ENCODE peak calls at places on chromosomes 2 and 18, in six cellular contexts. Q is neural progenitor cell, J is Peyer's patch, M is HL-60, E is suprapubic skin, G is breast epithelium. R is an unnamed sample.

GRCh38 chr2:20615046-20615465 is 35.8 kb downstream of the HS1BP3 start:
- DNase-seq in Q (no peak), G (no peak), E (peak), M (no peak), J (peak), R (peak)

GRCh38 chr2:212421571-212422334 is 116.8 kb downstream of the ERBB4 start:
- DNase-seq in Q (no peak), M (no peak), J (no peak), E (no peak), G (no peak), R (no peak)

GRCh38 chr2:128377071-128377910 is 58.6 kb upstream of the HS6ST1 start:
- DNase-seq in Q (no peak), G (no peak), E (peak), M (no peak), J (no peak), R (no peak)

GRCh38 chr2:211408485-211408884 is 852.1 kb downstream of the CPS1 start:
- DNase-seq in J (no peak), M (no peak), E (no peak), G (no peak), Q (peak), R (no peak)

GRCh38 chr2:220279840-220280239 is 652.4 kb downstream of the SLC4A3 start:
- DNase-seq in Q (no peak), G (no peak), E (no peak), J (no peak), M (no peak), R (no peak)

GRCh38 chr2:239370403-239370802 is 30.4 kb downstream of the HDAC4 start:
- DNase-seq in G (no peak), E (peak), Q (no peak), J (peak), M (no peak), R (no peak)

GRCh38 chr2:37742286-37742685 is 70.8 kb upstream of the CDC42EP3 start:
- DNase-seq in J (no peak), Q (no peak), E (no peak), G (no peak), M (no peak), R (no peak)

GRCh38 chr18:47594063-47594462 is 336.4 kb downstream of the SMAD2 start:
- DNase-seq in Q (peak), M (no peak), G (no peak), E (no peak), J (no peak), R (no peak)

GRCh38 chr2:25669520-25669919 is 3.9 kb downstream of the DTNB start:
- DNase-seq in J (no peak), M (no peak), Q (peak), E (no peak), G (no peak), R (no peak)

GRCh38 chr2:191754103-191754502 is 76.2 kb downstream of the NABP1 start:
- DNase-seq in G (no peak), J (no peak), M (no peak), Q (no peak), E (no peak), R (no peak)

GRCh38 chr2:60446413-60447358 is 106.8 kb downstream of the BCL11A start:
- DNase-seq in Q (no peak), J (no peak), G (no peak), E (no peak), M (no peak), R (no peak)

GRCh38 chr2:31383471-31384153 is 30.9 kb downstream of the XDH start:
- DNase-seq in Q (no peak), M (no peak), E (no peak), J (no peak), G (no peak), R (no peak)

GRCh38 chr18:3367491-3368091 is 82.4 kb upstream of the TGIF1 start:
- DNase-seq in Q (no peak), E (no peak), J (no peak), G (no peak), M (no peak), R (no peak)

GRCh38 chr18:3603460-3604259 is 153.7 kb downstream of the TGIF1 start:
- DNase-seq in G (no peak), M (peak), Q (peak), J (peak), E (no peak), R (no peak)

GRCh38 chr2:111028720-111029119 is 92.0 kb upstream of the BCL2L11 start:
- DNase-seq in Q (no peak), M (no peak), E (no peak), J (no peak), G (no peak), R (no peak)
- TF ChIP-seq CTCF in Q (peak), M (no peak), E (no peak), J (no peak), G (no peak), R (no peak)

DNA sequence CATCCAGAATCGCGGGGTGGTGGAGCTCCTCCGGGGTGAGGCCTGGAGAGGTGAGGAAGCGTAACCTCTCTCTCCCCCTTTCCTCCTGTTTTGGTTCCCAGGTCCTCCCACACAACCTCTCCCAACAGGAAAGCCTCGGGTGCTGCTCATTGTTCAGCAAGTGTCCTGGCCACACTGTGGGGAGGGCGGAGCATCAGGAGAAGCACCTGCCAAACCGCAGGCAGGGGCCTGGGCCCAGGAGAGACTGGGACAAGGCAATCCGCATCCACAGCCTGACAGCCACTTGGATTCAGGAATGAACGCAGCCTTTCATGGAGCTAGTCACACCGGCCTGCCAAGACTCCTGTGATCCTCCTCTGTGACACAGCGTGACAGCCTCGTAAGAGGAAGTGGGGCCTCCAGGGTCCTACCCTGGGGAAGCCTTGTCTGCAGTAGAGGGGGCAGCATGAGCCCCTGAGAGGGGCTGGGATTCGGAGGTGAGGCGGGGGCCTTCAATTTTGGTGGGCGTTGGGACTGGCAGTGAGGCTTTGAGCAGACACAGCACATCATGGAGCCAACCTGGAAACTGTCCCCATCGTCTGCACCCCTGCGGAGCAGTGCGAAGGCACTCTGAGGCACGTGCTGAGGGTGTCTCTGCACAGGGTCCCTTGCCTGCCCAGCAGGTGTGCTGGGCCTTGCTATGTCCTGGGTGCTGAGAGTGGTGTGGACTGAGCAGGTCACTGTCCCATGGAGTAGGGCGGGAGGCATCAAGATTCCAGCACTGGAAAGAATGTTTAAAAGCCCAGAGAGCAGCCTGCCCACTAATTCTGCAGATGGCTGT is 62.2 kb downstream of the EDAR start:
- DNase-seq in G (peak), J (peak), E (peak), Q (no peak), M (no peak), R (no peak)
- H3K27ac ChIP-seq in G (peak), J (no peak), E (no peak), Q (no peak), M (no peak), R (no peak)

GRCh38 chr18:11387880-11388279 is 221.5 kb upstream of the SLC35G4 start:
- DNase-seq in Q (peak), E (no peak), M (peak), J (no peak), G (no peak), R (peak)
- TF ChIP-seq CTCF in Q (peak), E (no peak), M (peak), J (no peak), G (peak), R (peak)

DNA sequence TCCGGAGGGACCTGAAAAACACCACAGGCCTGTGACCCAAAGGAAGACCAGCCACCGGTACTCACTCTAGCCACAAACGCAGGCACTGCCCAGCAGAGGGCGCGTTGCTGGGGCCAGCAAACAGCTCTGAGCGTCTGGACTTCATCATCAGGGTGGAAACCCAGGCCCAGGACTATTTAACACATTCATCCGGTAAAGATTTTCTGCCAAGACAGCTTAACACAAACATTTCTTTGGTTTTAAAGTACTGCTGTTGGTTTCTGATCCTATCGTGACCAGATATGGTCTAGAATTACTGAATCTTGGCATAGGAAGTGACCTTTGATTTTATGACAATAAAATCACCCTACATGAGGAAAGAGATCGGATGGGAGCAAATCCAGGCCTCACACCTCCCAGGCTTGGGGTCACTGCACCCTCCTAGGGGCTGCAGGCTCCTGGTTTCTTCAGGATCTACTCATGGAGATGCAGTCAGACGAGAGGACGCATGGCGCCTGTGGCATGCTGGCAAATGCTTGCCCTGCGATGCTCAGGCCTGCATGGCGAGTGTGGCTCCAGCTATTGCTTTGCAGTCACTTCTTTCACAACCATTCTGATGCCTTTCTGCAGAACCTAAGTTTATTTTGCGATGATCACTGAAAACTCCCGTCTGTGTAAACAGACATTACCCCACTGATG is 130.4 kb downstream of the COL4A4 start:
- DNase-seq in J (peak), E (no peak), Q (peak), M (no peak), G (no peak), R (no peak)
- H3K27ac ChIP-seq in J (no peak), E (no peak), Q (no peak), M (no peak), G (no peak), R (no peak)

GRCh38 chr2:144071461-144071860 is 448.5 kb downstream of the ZEB2 start:
- DNase-seq in E (no peak), M (no peak), G (no peak), J (no peak), Q (no peak), R (no peak)
- TF ChIP-seq CTCF in E (no peak), M (no peak), G (no peak), J (no peak), Q (no peak), R (peak)

DNA sequence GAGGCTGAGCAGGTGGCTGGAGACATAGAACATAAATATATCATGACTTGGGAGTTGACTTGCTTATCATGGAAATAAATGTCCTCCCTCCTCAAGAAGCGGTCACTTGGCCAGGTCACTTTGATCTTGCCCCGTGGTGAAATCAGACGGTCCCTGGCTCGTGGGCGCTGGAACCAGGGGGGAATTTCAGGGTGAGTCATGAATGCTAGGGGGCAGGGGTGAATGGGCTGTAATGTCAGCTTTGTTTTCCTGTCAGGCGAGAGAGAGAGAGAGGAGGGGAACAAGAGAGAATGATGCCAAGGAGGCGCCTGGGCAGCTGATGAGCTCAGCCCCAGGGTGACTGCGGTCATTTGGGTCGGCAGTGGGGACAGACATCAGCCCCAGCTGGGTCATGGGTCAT is 47.7 kb downstream of the RRM2 start:
- DNase-seq in G (no peak), M (no peak), E (no peak), Q (no peak), J (no peak), R (no peak)
- H3K27ac ChIP-seq in G (no peak), M (no peak), E (no peak), Q (no peak), J (no peak), R (no peak)

GRCh38 chr2:143841935-143842334 is 678.0 kb downstream of the ZEB2 start:
- DNase-seq in Q (peak), E (no peak), M (no peak), G (no peak), J (no peak), R (no peak)
- TF ChIP-seq CTCF in Q (peak), E (no peak), M (no peak), G (no peak), J (no peak), R (no peak)

GRCh38 chr2:217935245-217935879 is 67.4 kb downstream of the TNS1 start:
- DNase-seq in J (no peak), G (no peak), M (no peak), Q (no peak), E (no peak), R (peak)

GRCh38 chr2:217933326-217933993 is 69.3 kb downstream of the TNS1 start:
- DNase-seq in G (peak), E (no peak), Q (no peak), M (no peak), J (no peak), R (peak)

GRCh38 chr2:217935901-217936684 is 66.7 kb downstream of the TNS1 start:
- DNase-seq in J (no peak), M (no peak), E (no peak), G (no peak), Q (no peak), R (peak)

GRCh38 chr2:217932661-217933325 is 70.0 kb downstream of the TNS1 start:
- DNase-seq in E (no peak), Q (peak), J (no peak), M (no peak), G (no peak), R (peak)

DNA sequence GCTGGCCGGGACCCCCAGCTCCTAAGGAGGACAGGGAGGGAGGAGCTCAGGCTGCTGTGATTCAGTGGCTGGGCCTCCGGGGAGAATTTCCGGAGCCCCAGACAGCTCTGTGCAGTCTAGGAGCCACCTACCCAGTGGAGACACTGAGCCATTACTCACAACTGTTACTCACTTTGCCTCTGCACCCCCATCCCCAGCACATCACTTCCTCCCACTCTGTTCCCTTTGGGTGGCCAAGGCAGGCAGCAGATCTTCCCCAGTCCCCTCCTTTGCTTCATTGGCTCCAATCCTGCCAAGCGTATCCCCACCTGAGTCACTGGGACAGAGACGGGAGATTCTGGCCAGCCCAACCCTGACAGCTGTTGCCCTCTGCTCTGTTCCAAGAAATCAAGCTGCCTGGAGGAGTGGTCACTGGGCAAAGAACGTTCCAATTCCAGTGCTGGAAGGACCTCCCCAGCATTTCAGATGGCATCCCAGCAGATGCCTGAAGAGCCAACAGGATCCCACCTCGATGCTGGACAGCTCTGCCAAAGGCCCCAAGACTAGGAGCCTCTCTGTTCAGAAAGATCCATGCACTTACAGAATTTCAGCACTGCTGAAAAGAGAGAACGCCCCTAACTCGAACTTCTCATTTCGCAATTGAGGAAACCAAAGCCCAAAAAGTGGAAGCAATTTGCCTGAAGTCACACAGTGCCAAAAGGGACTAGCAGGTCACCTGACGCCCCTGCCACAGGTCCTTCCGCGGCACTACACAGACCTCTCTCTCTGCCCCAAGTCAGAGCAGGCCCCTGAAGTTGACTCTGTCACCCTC is 68.3 kb downstream of the TNS1 start:
- DNase-seq in M (peak), Q (no peak), G (no peak), J (no peak), E (no peak), R (peak)
- H3K27ac ChIP-seq in M (no peak), Q (no peak), G (peak), J (peak), E (peak), R (peak)

GRCh38 chr2:71784734-71785549 is 331.6 kb downstream of the DYSF start:
- DNase-seq in J (no peak), M (no peak), E (no peak), G (peak), Q (no peak), R (no peak)
- TF ChIP-seq CTCF in J (no peak), M (no peak), E (no peak), G (no peak), Q (no peak), R (no peak)